ENCODE peak calls at places on chromosomes 16 and 17, in four cellular contexts. X is GM12878, H is HepG2, G is SK-N-SH. D is an unnamed sample.

GRCh38 chr16:59385953-59386352 is 651.8 kb upstream of the GOT2 start:
- DNase-seq in H (no peak), X (no peak), G (no peak), D (no peak)

GRCh38 chr17:45294506-45294905 is 22.3 kb downstream of the MAP3K14 start:
- DNase-seq in X (no peak), H (no peak), G (peak), D (no peak)

GRCh38 chr16:72996291-72997062 is 51.5 kb downstream of the ZFHX3 start:
- DNase-seq in G (no peak), X (no peak), H (peak), D (no peak)

GRCh38 chr17:78252111-78252634 is 20.7 kb downstream of the TMEM235 start:
- DNase-seq in X (no peak), H (no peak), G (no peak), D (no peak)

GRCh38 chr17:75639771-75640555 is 6.7 kb downstream of the SMIM5 start:
- DNase-seq in G (no peak), X (no peak), H (no peak), D (no peak)

GRCh38 chr17:78138204-78139060 is 7.8 kb upstream of the C17orf99 start:
- DNase-seq in G (no peak), H (no peak), X (no peak), D (no peak)

GRCh38 chr16:81745704-81746558 is 33.2 kb upstream of the PLCG2 start:
- DNase-seq in X (no peak), G (peak), H (peak), D (peak)

GRCh38 chr17:51056813-51057510 is 63.7 kb downstream of the SPAG9 start:
- DNase-seq in G (peak), H (peak), X (no peak), D (peak)

GRCh38 chr17:2171725-2172446 is 117.0 kb downstream of the HIC1 start:
- DNase-seq in H (peak), X (no peak), G (no peak), D (no peak)

DNA sequence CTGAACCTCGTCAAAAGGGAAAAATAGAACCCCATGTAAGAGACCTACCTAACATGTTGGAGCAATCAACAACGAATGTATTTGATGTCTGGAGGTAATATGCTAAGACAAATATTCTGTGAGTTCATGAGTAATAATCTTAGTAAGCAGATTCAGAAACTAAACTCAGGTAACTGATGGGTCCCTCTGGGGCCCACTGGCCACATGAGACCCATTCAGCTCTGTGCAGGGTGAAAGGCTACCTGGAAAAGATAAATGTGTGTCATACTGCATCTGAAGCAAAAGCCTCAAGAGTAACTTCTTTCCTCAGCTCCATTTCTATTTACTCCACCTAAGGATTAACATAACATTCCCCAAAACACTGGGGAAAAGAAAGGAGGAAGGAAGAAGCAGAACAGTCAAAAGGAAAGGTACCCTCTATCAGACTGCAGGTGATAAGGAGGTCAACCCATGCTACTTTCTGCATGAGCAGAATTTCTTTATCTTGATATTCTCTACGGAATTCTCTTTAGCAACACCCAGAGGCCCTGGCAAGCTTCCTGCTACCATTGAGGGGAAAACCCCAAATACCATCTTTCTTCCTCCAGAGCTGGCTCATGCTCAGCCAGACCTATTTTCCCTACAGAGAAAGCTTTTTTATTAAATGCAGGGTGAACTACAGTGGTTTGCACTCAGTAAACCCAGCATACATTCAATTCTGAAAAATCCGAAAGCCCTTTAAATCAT is 37.7 kb upstream of the ABCA6 start:
- DNase-seq in X (no peak), G (no peak), H (no peak), D (peak)
- TF ChIP-seq PBX3 in X (no peak), G (no peak), H (no peak), D (no peak)

DNA sequence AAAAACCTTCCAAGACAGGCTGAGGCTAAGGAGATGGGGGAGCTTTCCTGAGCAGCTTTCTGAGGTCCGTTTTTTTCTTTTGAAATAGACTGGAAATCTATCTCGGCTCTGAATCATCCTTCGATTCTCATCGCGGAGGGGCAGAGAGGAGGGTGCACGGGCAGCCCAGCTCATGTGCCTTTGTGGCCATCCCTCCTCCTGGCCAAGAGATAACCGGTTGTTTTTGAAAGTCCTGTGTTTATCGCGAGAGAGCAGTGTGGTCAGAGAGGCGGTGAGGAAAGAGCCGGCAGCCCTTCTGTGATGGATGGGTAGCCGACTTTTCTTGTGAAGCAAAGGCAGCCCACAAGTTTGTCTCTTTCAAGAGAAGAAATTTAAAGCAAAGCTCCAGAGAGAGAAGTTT is 191.6 kb downstream of the CCDC182 start:
- DNase-seq in H (no peak), X (no peak), G (no peak), D (no peak)
- TF ChIP-seq PBX3 in H (no peak), X (no peak), G (no peak), D (no peak)

DNA sequence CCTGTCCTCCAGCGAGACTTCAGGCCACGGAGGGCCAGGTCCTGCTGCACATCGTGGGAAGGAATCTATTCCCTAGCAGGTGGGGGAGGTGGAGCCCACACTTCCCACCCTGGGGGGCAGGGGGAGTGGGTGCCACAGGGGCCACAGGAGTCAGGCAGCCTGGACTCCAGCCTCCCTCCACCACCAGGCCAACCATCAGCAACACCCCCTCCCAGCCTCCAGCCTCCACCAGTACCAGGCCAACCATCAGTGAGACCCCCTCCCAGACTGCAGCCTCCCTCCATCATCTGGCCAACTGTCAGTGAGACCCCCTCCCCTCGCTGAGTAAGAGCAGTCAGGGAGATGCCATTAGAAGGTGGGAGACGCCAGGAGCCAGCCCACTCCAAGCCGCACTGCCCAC is 34.0 kb upstream of the GSG1L start:
- DNase-seq in H (no peak), G (no peak), X (no peak), D (no peak)
- TF ChIP-seq PBX3 in H (no peak), G (no peak), X (no peak), D (no peak)

GRCh38 chr16:85556456-85557082 is 56.6 kb upstream of the GSE1 start:
- DNase-seq in G (peak), H (no peak), X (no peak), D (peak)
- TF ChIP-seq PBX3 in G (no peak), H (no peak), X (no peak), D (no peak)

GRCh38 chr16:5234295-5235050 is 136.9 kb upstream of the EEF2KMT start:
- DNase-seq in G (no peak), X (no peak), H (no peak), D (no peak)
- TF ChIP-seq PBX3 in G (no peak), X (no peak), H (no peak), D (no peak)

DNA sequence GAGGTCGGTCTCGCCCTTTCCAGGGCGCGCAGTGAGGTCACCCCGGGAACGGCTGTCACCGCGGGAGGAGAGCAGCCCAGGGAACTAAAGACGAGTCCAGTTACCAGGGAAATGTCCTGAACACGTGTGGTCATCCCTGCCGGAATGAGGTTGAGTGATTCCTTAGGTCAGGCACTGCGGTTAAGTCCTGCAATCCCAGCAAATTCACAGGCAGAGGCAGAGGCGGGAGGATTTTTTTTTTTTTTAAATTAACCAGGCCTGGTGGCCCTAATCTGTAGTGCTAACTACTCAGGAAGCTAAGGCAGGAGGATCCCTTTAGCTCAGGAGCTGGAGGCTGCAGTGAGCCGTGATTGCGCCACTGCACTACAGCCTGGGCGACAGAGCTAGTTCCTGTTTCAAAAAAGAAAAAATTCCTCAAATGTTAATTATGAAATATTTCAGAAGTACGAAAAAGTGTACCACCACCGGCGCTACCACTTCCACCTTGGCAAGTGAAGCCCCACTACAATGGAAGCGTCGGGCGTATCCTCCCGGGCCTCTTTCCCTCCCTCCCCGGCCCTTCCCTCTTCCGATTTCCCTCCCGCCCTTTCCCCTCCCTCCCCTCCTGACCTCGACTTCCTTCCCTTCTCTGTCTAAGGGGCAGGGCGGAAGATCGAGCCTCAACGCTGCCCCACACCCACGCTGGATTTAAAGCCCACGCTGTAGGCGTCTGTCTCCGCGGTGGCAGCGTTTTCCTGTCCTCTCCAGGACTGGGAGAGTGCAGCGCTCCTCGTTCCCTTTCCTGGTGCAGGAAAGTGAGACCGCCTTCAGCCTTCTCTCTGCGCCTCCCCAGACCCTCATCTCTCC is 27.3 kb downstream of the SLFN11 start:
- DNase-seq in X (no peak), H (no peak), G (peak), D (no peak)
- TF ChIP-seq PBX3 in X (no peak), H (no peak), G (no peak), D (no peak)

DNA sequence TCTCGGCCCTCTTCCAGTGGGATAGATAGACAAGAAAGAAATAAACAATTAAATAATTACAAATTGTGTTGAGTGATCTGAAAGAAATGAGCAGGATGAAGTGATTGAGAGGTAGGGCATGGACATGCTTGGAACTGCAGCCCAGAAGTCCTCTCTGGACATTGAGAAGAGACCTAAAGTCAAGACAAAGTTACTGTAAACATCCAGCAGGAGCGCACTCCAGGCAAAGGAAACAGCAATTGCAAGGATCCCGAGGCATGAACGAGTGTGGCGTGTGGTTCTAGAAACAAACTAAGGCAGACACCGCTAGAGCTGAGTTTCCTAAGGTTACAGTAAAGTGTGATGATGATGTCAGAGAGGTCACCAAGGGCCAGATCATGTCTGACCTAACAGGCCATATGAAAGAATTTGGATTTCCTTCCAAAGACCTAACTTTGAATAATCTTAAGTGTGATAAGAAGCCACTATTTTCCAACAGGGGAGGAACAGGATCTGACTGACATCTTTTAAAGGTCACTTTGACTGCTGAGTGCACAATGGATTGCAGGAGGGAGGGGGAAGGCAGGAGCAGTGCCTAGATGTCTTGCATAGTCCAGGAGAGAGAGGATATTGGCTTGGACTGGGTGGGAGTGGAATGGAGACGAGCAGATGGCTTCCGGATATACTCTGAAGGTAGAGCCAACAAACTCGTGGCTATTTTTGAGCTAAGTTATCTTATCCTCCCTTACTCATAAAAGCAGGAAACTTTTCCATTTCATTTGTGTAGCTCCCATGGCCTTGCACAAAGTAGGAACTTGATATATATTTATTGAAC is 19.0 kb downstream of the ABCC12 start:
- DNase-seq in X (no peak), H (no peak), G (no peak), D (no peak)
- TF ChIP-seq PBX3 in X (no peak), H (no peak), G (no peak), D (no peak)

GRCh38 chr16:5416013-5416412 is 318.4 kb upstream of the EEF2KMT start:
- DNase-seq in H (no peak), X (no peak), G (no peak), D (no peak)
- TF ChIP-seq PBX3 in H (no peak), X (no peak), G (no peak), D (no peak)

GRCh38 chr16:6643083-6643686 is 689.5 kb upstream of the RBFOX1 start:
- DNase-seq in X (peak), H (peak), G (peak), D (peak)
- TF ChIP-seq PBX3 in X (no peak), H (no peak), G (no peak), D (no peak)